ENCODE peak calls at places on chromosomes 3 and 15, in eight cellular contexts. K, L, O, D, T, Y, A and M are unnamed samples.
A peak's percentile ranks its signal among the peaks of the same experiment; 100 is the strongest.

GRCh38 chr3:141949972-141950371 is 73.5 kb downstream of the ATP1B3 start:
- DNase-seq in K (no peak), O (no peak), D (peak; percentile 20), Y (no peak), L (no peak), T (no peak), A (no peak), M (no peak)

GRCh38 chr3:182121424-182121823 is 409.7 kb downstream of the SOX2 start:
- DNase-seq in D (no peak), K (no peak), L (no peak), Y (no peak), A (no peak), T (no peak), O (no peak), M (no peak)

GRCh38 chr3:56928379-56929068 is 126.8 kb upstream of the ARHGEF3 start:
- DNase-seq in L (no peak), A (no peak), K (no peak), Y (no peak), D (peak; percentile 48), O (peak; percentile 57), T (peak; percentile 62), M (peak; percentile 11)

GRCh38 chr3:25719321-25719720 is 54.6 kb upstream of the TOP2B start:
- DNase-seq in D (no peak), A (no peak), Y (no peak), T (no peak), K (no peak), L (no peak), O (no peak), M (no peak)

GRCh38 chr15:40010681-40011080 is 28.3 kb downstream of the SRP14 start:
- DNase-seq in K (no peak), Y (no peak), L (peak; percentile 64), T (no peak), O (peak; percentile 89), A (no peak), D (no peak), M (peak; percentile 78)

GRCh38 chr15:28942046-28942445 is 56.3 kb downstream of the APBA2 start:
- DNase-seq in O (no peak), L (no peak), K (peak; percentile 29), A (no peak), D (no peak), Y (no peak), T (no peak), M (no peak)

GRCh38 chr15:26095710-26096330 is 232.7 kb upstream of the ATP10A start:
- DNase-seq in A (no peak), T (no peak), D (peak; percentile 86), Y (no peak), L (no peak), K (no peak), O (no peak), M (no peak)

GRCh38 chr3:31503456-31503855 is 29.3 kb upstream of the STT3B start:
- DNase-seq in Y (no peak), A (no peak), L (no peak), K (no peak), O (no peak), D (peak; percentile 55), T (no peak), M (no peak)

GRCh38 chr15:20361091-20361490 is 180.5 kb downstream of the GOLGA6L6 start:
- DNase-seq in A (no peak), D (no peak), L (no peak), T (no peak), O (no peak), Y (no peak), K (no peak), M (no peak)

GRCh38 chr3:108462899-108463298 is 47.5 kb downstream of the MYH15 start:
- DNase-seq in L (no peak), Y (no peak), T (no peak), O (peak; percentile 60), K (no peak), A (no peak), D (no peak), M (peak; percentile 45)

GRCh38 chr15:83912343-83912742 is 258.4 kb downstream of the ADAMTSL3 start:
- DNase-seq in O (no peak), D (no peak), L (no peak), Y (no peak), K (no peak), T (no peak), A (no peak), M (no peak)

GRCh38 chr15:55343168-55343567 is 24.1 kb downstream of the PIGB start:
- DNase-seq in Y (no peak), A (no peak), D (no peak), L (no peak), O (peak; percentile 28), K (no peak), T (no peak), M (no peak)

GRCh38 chr3:78718707-78719106 is 1049.1 kb downstream of the ROBO1 start:
- DNase-seq in A (no peak), K (no peak), D (no peak), Y (no peak), T (no peak), O (no peak), L (no peak), M (no peak)

GRCh38 chr3:124318014-124318413 is 326.1 kb upstream of the ROPN1 start:
- DNase-seq in K (no peak), L (no peak), O (no peak), A (no peak), Y (no peak), D (no peak), T (no peak), M (no peak)

GRCh38 chr3:170488802-170489201 is 70.1 kb downstream of the CLDN11 start:
- DNase-seq in A (no peak), T (no peak), O (no peak), L (peak; percentile 44), D (no peak), Y (no peak), K (no peak), M (peak; percentile 62)

GRCh38 chr15:49923671-49924070 is 195.4 kb downstream of the ATP8B4 start:
- DNase-seq in Y (no peak), L (no peak), T (no peak), D (no peak), O (no peak), A (no peak), K (no peak), M (no peak)

DNA sequence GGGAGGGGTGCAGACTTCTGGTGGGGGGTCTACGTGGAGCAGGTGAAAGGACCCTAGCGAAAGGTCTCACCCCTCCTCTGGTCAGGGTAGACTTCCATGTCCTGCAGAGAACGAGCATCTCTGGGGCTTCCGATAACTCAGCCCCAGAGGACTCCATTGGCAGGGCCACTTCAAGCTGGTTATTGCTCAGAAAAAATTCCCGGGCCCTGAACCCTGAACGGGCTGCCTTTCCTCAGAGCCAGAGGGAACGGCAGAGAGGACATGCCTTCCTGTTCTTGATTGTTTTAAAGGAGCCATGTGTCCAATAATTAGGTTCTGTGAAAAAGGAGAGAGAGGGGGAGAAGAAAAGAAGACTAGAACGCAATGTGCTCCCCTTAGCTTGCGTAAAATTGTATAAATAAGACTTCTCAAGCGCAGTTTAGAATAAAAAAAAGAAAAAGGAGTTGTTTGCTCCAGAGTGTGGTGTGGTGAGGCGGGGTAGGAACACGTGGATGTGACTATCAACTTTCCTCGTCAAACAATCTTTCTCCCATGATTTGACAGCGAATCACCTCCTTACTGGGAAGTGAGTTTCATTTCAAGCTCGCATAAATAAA is 193.4 kb upstream of the UBE2E1 start:
- DNase-seq in L (no peak), A (no peak), O (peak; percentile 61), Y (no peak), D (peak; percentile 69), T (no peak), K (no peak), M (peak; percentile 43)
- H3K4me3 ChIP-seq in L (peak overlapping the region; percentile 3), A (peak overlapping the region; percentile 13), O (no peak overlapping the region), Y (no peak overlapping the region), D (no peak overlapping the region), T (peak overlapping the region; percentile 41), K (peak overlapping the region; percentile 9), M (no peak overlapping the region)

GRCh38 chr15:38129531-38130199 is 123.0 kb upstream of the SPRED1 start:
- DNase-seq in A (peak; percentile 99), O (peak; percentile 100), K (peak; percentile 43), L (peak; percentile 97), T (peak; percentile 66), Y (no peak), D (no peak), M (peak; percentile 99)

GRCh38 chr15:38128389-38128788 is 124.2 kb upstream of the SPRED1 start:
- DNase-seq in D (no peak), T (no peak), K (no peak), O (peak; percentile 45), Y (no peak), L (no peak), A (no peak), M (peak; percentile 39)

GRCh38 chr15:38127306-38127731 is 125.3 kb upstream of the SPRED1 start:
- DNase-seq in L (no peak), Y (no peak), O (peak; percentile 55), A (no peak), K (no peak), T (no peak), D (no peak), M (no peak)

GRCh38 chr15:38130739-38131498 is 121.7 kb upstream of the SPRED1 start:
- DNase-seq in K (peak; percentile 49), D (peak; percentile 64), A (peak; percentile 92), T (peak; percentile 20), Y (no peak), L (peak; percentile 94), O (peak; percentile 97), M (peak; percentile 96)

GRCh38 chr15:38130200-38130567 is 122.5 kb upstream of the SPRED1 start:
- DNase-seq in L (no peak), Y (no peak), A (no peak), T (peak; percentile 25), K (no peak), D (no peak), O (no peak), M (no peak)
- TF ChIP-seq CTCF in L (no peak), Y (no peak), A (no peak), T (no peak), K (no peak), D (no peak), O (no peak), M (no peak)

GRCh38 chr3:194130211-194130610 is 5.7 kb upstream of the HES1 start:
- DNase-seq in D (no peak), L (no peak), O (no peak), K (no peak), Y (no peak), A (no peak), T (no peak), M (no peak)

GRCh38 chr3:194126790-194127189 is 9.2 kb upstream of the HES1 start:
- DNase-seq in L (no peak), D (no peak), A (no peak), K (no peak), O (no peak), Y (no peak), T (no peak), M (no peak)

GRCh38 chr3:194130807-194131589 is 5.0 kb upstream of the HES1 start:
- DNase-seq in Y (no peak), T (peak; percentile 83), A (no peak), O (peak; percentile 77), D (peak; percentile 72), L (peak; percentile 81), K (peak; percentile 70), M (peak; percentile 56)

GRCh38 chr3:194128202-194128907 is 7.6 kb upstream of the HES1 start:
- DNase-seq in D (no peak), L (no peak), O (peak; percentile 52), K (no peak), Y (no peak), T (no peak), A (no peak), M (no peak)

GRCh38 chr3:194129581-194130133 is 6.3 kb upstream of the HES1 start:
- DNase-seq in O (peak; percentile 87), K (no peak), D (peak; percentile 90), A (no peak), T (no peak), L (no peak), Y (no peak), M (peak; percentile 53)
- H3K4me3 ChIP-seq in O (no peak overlapping the region), K (no peak overlapping the region), D (no peak overlapping the region), A (no peak overlapping the region), T (no peak overlapping the region), L (no peak overlapping the region), Y (no peak overlapping the region), M (no peak overlapping the region)

GRCh38 chr15:52076889-52077781 is 35.4 kb downstream of the BCL2L10 start:
- DNase-seq in A (peak; percentile 18), Y (peak; percentile 71), D (no peak), L (no peak), T (no peak), O (peak; percentile 75), K (no peak), M (peak; percentile 75)
- TF ChIP-seq CTCF in A (no peak), Y (no peak), D (peak; percentile 31), L (peak; percentile 7), T (no peak), O (peak; percentile 24), K (no peak), M (no peak)